ENCODE peak calls at places on chromosomes 3 and 15, in four cellular contexts. I is sciatic nerve, M is NCI-H1092, C is H54. W is an unnamed sample.

GRCh38 chr3:43699864-43700263 is 9.1 kb downstream of the ABHD5 start:
- DNase-seq in M (no peak), I (no peak), C (no peak), W (no peak)

GRCh38 chr3:14862303-14862660 is 43.5 kb downstream of the FGD5 start:
- DNase-seq in M (no peak), C (no peak), I (no peak), W (no peak)

GRCh38 chr3:173529062-173529711 is 131.6 kb downstream of the NLGN1 start:
- DNase-seq in I (no peak), C (peak), M (no peak), W (peak)

GRCh38 chr3:105327662-105328337 is 38.9 kb upstream of the ALCAM start:
- DNase-seq in I (no peak), M (no peak), C (no peak), W (no peak)

GRCh38 chr3:2898591-2899353 is 211.4 kb downstream of the IL5RA start:
- DNase-seq in C (no peak), I (no peak), M (no peak), W (no peak)

GRCh38 chr3:174322789-174323188 is 536.3 kb upstream of the NAALADL2 start:
- DNase-seq in M (no peak), I (no peak), C (no peak), W (no peak)

GRCh38 chr3:177835008-177835407 is 637.7 kb upstream of the TBL1XR1 start:
- DNase-seq in I (no peak), C (peak), M (no peak), W (no peak)

GRCh38 chr3:45337839-45338470 is 50.4 kb upstream of the LARS2 start:
- DNase-seq in M (no peak), C (no peak), I (no peak), W (no peak)

GRCh38 chr3:71103430-71103881 is 480.1 kb downstream of the FOXP1 start:
- DNase-seq in M (peak), I (peak), C (no peak), W (peak)

GRCh38 chr15:50287324-50288116 is 22.0 kb upstream of the HDC start:
- DNase-seq in C (no peak), I (no peak), M (no peak), W (no peak)

GRCh38 chr3:135393159-135393558 is 572.4 kb upstream of the PPP2R3A start:
- DNase-seq in I (no peak), M (no peak), C (no peak), W (no peak)

GRCh38 chr3:72487078-72487765 is 361.0 kb downstream of the SHQ1 start:
- DNase-seq in I (peak), C (peak), M (no peak), W (peak)

GRCh38 chr3:117408811-117409210 is 699.2 kb downstream of the TUSC7 start:
- DNase-seq in M (no peak), C (no peak), I (no peak), W (no peak)

GRCh38 chr15:73225358-73226015 is 143.3 kb downstream of the HCN4 start:
- DNase-seq in I (no peak), C (no peak), M (no peak), W (no peak)

GRCh38 chr15:41881925-41882688 is 11.7 kb downstream of the SPTBN5 start:
- DNase-seq in C (no peak), M (no peak), I (no peak), W (no peak)

GRCh38 chr3:175977968-175978752 is 1119.0 kb downstream of the NAALADL2 start:
- DNase-seq in M (no peak), C (no peak), I (no peak), W (no peak)

W was measured in HepG2.